ENCODE peak calls at places on chromosomes 13 and 19, in ten cellular contexts. M is GM23338, N is bronchial epithelial cell, X is H1, H is BE2C, Z is heart right ventricle, R is tibial artery, P is fibroblast of lung, E is breast epithelium, F is colonic mucosa. Q is an unnamed sample.

GRCh38 chr19:44796701-44797115 is 12.2 kb upstream of the BCAM start:
- DNase-seq in Z (peak), N (no peak), X (no peak), E (peak), P (peak), F (no peak), M (peak), R (no peak), H (no peak), Q (no peak)

GRCh38 chr19:31416548-31416947 is 67.3 kb upstream of the TSHZ3 start:
- DNase-seq in X (no peak), R (no peak), F (no peak), Z (no peak), M (no peak), H (no peak), E (no peak), N (no peak), P (no peak), Q (no peak)

GRCh38 chr19:55005684-55006488 is 32.2 kb downstream of the GP6 start:
- DNase-seq in R (no peak), N (peak), X (no peak), M (peak), P (peak), H (peak), E (no peak), Z (no peak), F (peak), Q (peak)

GRCh38 chr19:3346677-3347353 is 19.6 kb upstream of the NFIC start:
- DNase-seq in E (peak), X (no peak), N (no peak), R (peak), Z (peak), M (no peak), P (peak), H (no peak), F (peak), Q (no peak)

GRCh38 chr19:30444686-30445232 is 72.6 kb downstream of the ZNF536 start:
- DNase-seq in M (no peak), X (no peak), H (no peak), N (no peak), E (no peak), P (no peak), F (no peak), R (no peak), Z (no peak), Q (no peak)

GRCh38 chr19:44580366-44580895 is 32.9 kb upstream of the IGSF23 start:
- DNase-seq in P (no peak), X (no peak), Z (no peak), E (no peak), F (no peak), H (no peak), N (no peak), R (no peak), M (no peak), Q (no peak)

GRCh38 chr19:52741951-52742485 is 7.2 kb upstream of the ZNF611 start:
- DNase-seq in R (no peak), X (no peak), M (no peak), N (no peak), E (no peak), H (no peak), F (no peak), P (no peak), Z (no peak), Q (no peak)

GRCh38 chr13:95620498-95621140 is 23.9 kb downstream of the DZIP1 start:
- DNase-seq in X (no peak), H (no peak), E (no peak), F (peak), P (no peak), Z (no peak), N (no peak), R (no peak), M (no peak), Q (no peak)

GRCh38 chr19:42075364-42075615 is 676 bp upstream of the ZNF574 start:
- DNase-seq in H (no peak), X (no peak), F (no peak), N (peak), E (no peak), P (no peak), M (no peak), R (no peak), Z (no peak), Q (peak)

GRCh38 chr13:111114362-111115050 is 604 bp upstream of the ARHGEF7 start:
- DNase-seq in E (no peak), H (no peak), R (peak), F (no peak), P (peak), N (peak), Z (peak), X (no peak), M (peak), Q (no peak)

GRCh38 chr13:41652735-41653361 is 195.5 kb downstream of the RGCC start:
- DNase-seq in P (peak), N (peak), R (no peak), E (no peak), F (no peak), H (peak), Z (peak), M (peak), X (no peak), Q (no peak)

GRCh38 chr19:19630426-19630825 is 2.4 kb upstream of the LPAR2 start:
- DNase-seq in X (no peak), E (no peak), P (no peak), N (no peak), F (no peak), M (no peak), H (no peak), R (no peak), Z (no peak), Q (no peak)

GRCh38 chr19:33273881-33274662 is 28.3 kb downstream of the CEBPA start:
- DNase-seq in E (no peak), X (no peak), P (peak), H (peak), N (peak), R (peak), Z (peak), F (peak), M (no peak), Q (peak)

GRCh38 chr19:36028313-36029041 is 4.2 kb downstream of the CLIP3 start:
- DNase-seq in F (no peak), H (no peak), Z (no peak), R (no peak), M (no peak), E (no peak), N (no peak), P (no peak), X (no peak), Q (no peak)

GRCh38 chr13:113902536-113902935 is 38.7 kb upstream of the GAS6 start:
- DNase-seq in E (no peak), X (no peak), N (no peak), P (peak), H (no peak), F (no peak), Z (no peak), M (no peak), R (no peak), Q (no peak)

GRCh38 chr19:49113762-49114629 is at the start of gene LIN7B:
- DNase-seq in N (peak), R (peak), M (peak), X (no peak), H (peak), P (peak), E (no peak), F (peak), Z (peak), Q (no peak)

GRCh38 chr19:1847684-1848398 is 442 bp downstream of the REXO1 start:
- DNase-seq in M (peak), Z (no peak), N (no peak), R (no peak), P (peak), F (peak), X (no peak), E (no peak), H (peak), Q (no peak)

GRCh38 chr13:30805603-30806011 is 70.3 kb downstream of the ALOX5AP start:
- DNase-seq in N (no peak), P (peak), M (peak), E (peak), Z (no peak), R (no peak), X (no peak), H (peak), F (no peak), Q (no peak)

GRCh38 chr19:48489608-48490216 is 20.5 kb downstream of the CYTH2 start:
- DNase-seq in Z (peak), H (peak), M (peak), X (peak), P (no peak), R (peak), F (peak), E (no peak), N (peak), Q (no peak)

GRCh38 chr19:16112778-16113177 is 1.1 kb downstream of the RAB8A start:
- DNase-seq in E (no peak), P (no peak), Z (no peak), M (no peak), R (no peak), N (no peak), X (no peak), F (no peak), H (no peak), Q (no peak)
- H3K4me3 ChIP-seq in E (peak), P (peak), Z (peak), M (peak), R (peak), N (no peak), X (peak), F (peak), H (peak), Q (peak)

DNA sequence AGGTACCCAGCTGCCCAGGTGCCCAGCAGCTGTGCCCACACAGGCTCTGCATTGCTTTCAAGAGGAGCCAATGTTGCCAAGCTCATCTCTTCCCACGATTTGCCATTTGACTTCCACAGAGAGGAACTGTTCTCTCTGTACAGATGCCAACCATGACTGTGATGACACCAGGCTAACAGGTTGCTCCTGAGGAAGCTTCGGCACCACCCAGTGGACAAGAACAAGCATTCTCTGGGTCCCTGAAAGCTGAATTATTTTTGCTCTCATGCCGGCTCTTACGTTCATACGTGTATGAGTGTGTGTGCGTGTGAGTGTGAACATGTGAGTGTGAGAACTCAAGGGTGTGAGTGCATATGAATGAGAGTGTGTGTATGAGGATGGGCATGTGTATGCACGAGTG is 535.2 kb downstream of the LIG4 start:
- DNase-seq in N (no peak), H (peak), P (no peak), X (no peak), E (no peak), F (no peak), R (no peak), Z (no peak), M (no peak), Q (no peak)
- TF ChIP-seq CTCF in N (no peak), H (peak), P (peak), X (peak), E (no peak), F (no peak), R (no peak), Z (no peak), M (peak), Q (peak)

GRCh38 chr13:24681930-24682329 is 1.7 kb downstream of the ATP12A start:
- DNase-seq in E (no peak), M (no peak), R (no peak), Z (no peak), F (no peak), P (no peak), N (no peak), X (no peak), H (no peak), Q (no peak)

GRCh38 chr13:24679686-24680085 is 522 bp upstream of the ATP12A start:
- DNase-seq in N (no peak), R (no peak), P (no peak), F (no peak), E (no peak), H (no peak), M (no peak), X (no peak), Z (no peak), Q (no peak)

GRCh38 chr13:24682353-24682752 is 2.1 kb downstream of the ATP12A start:
- DNase-seq in P (no peak), M (no peak), Z (no peak), E (no peak), F (no peak), N (no peak), R (no peak), H (no peak), X (no peak), Q (no peak)

GRCh38 chr13:24680258-24680920 is at the start of gene ATP12A:
- DNase-seq in X (no peak), E (no peak), N (no peak), P (no peak), F (peak), M (peak), Z (no peak), R (no peak), H (no peak), Q (no peak)

GRCh38 chr13:24680921-24681585 is 845 bp downstream of the ATP12A start:
- DNase-seq in E (no peak), F (no peak), M (peak), H (no peak), X (no peak), P (no peak), Z (no peak), N (no peak), R (no peak), Q (no peak)
- H3K4me3 ChIP-seq in E (no peak), F (peak), M (peak), H (no peak), X (peak), P (no peak), Z (peak), N (no peak), R (peak), Q (no peak)

GRCh38 chr19:56547535-56547934 is 8.8 kb downstream of the ZFP28 start:
- DNase-seq in X (no peak), R (no peak), E (no peak), F (no peak), M (peak), P (no peak), Z (no peak), H (peak), N (no peak), Q (no peak)
- TF ChIP-seq CTCF in X (peak), R (no peak), E (no peak), F (no peak), M (peak), P (peak), Z (peak), H (peak), N (peak), Q (no peak)

GRCh38 chr19:5026706-5027273 is 57.9 kb downstream of the KDM4B start:
- DNase-seq in E (no peak), P (no peak), R (no peak), X (no peak), H (no peak), N (no peak), F (no peak), M (peak), Z (no peak), Q (no peak)
- H3K4me3 ChIP-seq in E (no peak), P (no peak), R (no peak), X (no peak), H (no peak), N (no peak), F (no peak), M (no peak), Z (no peak), Q (no peak)

GRCh38 chr13:21557995-21558394 is 46.0 kb downstream of the MICU2 start:
- DNase-seq in E (no peak), F (no peak), N (peak), Z (no peak), X (peak), M (peak), H (peak), R (no peak), P (peak), Q (no peak)
- TF ChIP-seq CTCF in E (no peak), F (no peak), N (peak), Z (peak), X (peak), M (peak), H (peak), R (no peak), P (peak), Q (peak)

GRCh38 chr19:13398182-13398581 is 108.1 kb downstream of the CACNA1A start:
- DNase-seq in H (no peak), X (no peak), R (no peak), Z (no peak), M (no peak), E (no peak), N (no peak), F (no peak), P (no peak), Q (no peak)
- H3K4me3 ChIP-seq in H (no peak), X (no peak), R (no peak), Z (no peak), M (no peak), E (no peak), N (no peak), F (no peak), P (no peak), Q (no peak)

GRCh38 chr13:33606692-33607091 is 211.3 kb upstream of the RFC3 start:
- DNase-seq in Z (no peak), R (no peak), F (no peak), H (no peak), M (peak), P (no peak), E (no peak), N (no peak), X (peak), Q (no peak)
- TF ChIP-seq CTCF in Z (no peak), R (no peak), F (no peak), H (no peak), M (peak), P (no peak), E (no peak), N (no peak), X (no peak), Q (peak)

DNA sequence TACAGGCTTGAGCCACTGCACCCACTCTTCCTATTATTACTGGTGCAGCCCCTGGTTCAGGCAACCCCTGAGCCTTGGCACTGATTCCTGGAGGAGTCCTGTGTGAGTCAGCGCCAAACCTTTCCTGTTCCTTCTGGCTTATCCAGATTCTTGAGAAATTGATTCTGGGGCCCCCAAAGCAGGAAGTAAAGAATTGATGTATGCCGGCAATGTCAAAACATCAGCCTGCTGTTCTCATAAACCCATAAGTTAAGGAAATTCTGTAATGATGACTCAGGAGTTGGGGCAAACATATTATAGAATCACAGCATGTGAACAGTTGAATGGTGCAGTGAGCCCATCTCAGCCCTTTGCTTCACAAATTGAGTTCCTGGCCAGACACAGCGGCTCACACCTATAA is 1.4 kb upstream of the OR7G3 start:
- DNase-seq in P (no peak), N (peak), Z (no peak), R (no peak), F (no peak), X (no peak), H (no peak), M (no peak), E (no peak), Q (no peak)
- H3K4me3 ChIP-seq in P (no peak), N (no peak), Z (no peak), R (no peak), F (no peak), X (no peak), H (no peak), M (no peak), E (no peak), Q (no peak)